ENCODE peak calls at places on chromosome 22, in eight cellular contexts. E is right lobe of liver, Q is BJ, N is cardiac muscle cell, V is Peyer's patch, S is tibial nerve, F is lung, M is body of pancreas. P is an unnamed sample. For H3K36me3, the result is how much of the 10 kb centered on the place peaks cover.

GRCh38 chr22:37196539-37197450 is 8.7 kb upstream of the C1QTNF6 start:
- DNase-seq in Q (peak), F (peak), M (peak), V (no peak), E (peak), N (peak), S (peak), P (no peak)

GRCh38 chr22:28799834-28800307 is 498 bp downstream of the XBP1 start:
- DNase-seq in E (peak), F (peak), S (peak), N (peak), V (peak), Q (peak), M (peak), P (no peak)

GRCh38 chr22:40446203-40446602 is 75.8 kb downstream of the SGSM3 start:
- DNase-seq in E (no peak), N (no peak), M (no peak), V (no peak), Q (no peak), S (no peak), F (no peak), P (no peak)

GRCh38 chr22:42908082-42908746 is 51.1 kb upstream of the ARFGAP3 start:
- DNase-seq in Q (no peak), S (no peak), N (no peak), V (no peak), E (no peak), M (no peak), F (no peak), P (no peak)

GRCh38 chr22:25357056-25357455 is 137.6 kb downstream of the CRYBB2 start:
- DNase-seq in Q (no peak), N (no peak), M (no peak), V (no peak), F (no peak), S (no peak), E (no peak), P (no peak)

GRCh38 chr22:43544282-43544673 is 132.5 kb downstream of the MPPED1 start:
- DNase-seq in N (no peak), F (no peak), E (peak), M (no peak), V (no peak), Q (no peak), S (no peak), P (no peak)

GRCh38 chr22:38415046-38415445 is 40.0 kb downstream of the KCNJ4 start:
- DNase-seq in F (no peak), Q (no peak), S (no peak), M (no peak), V (no peak), N (no peak), E (peak), P (no peak)

GRCh38 chr22:37898441-37899181 is 7.5 kb upstream of the MICALL1 start:
- DNase-seq in Q (no peak), F (peak), N (peak), M (peak), S (no peak), V (no peak), E (no peak), P (no peak)

GRCh38 chr22:43553451-43554258 is 141.8 kb downstream of the MPPED1 start:
- DNase-seq in Q (no peak), V (no peak), F (no peak), M (no peak), S (no peak), E (no peak), N (no peak), P (no peak)

GRCh38 chr22:37274380-37274862 is 7.9 kb upstream of the CYTH4 start:
- DNase-seq in S (peak), M (no peak), E (peak), F (no peak), V (peak), Q (no peak), N (no peak), P (no peak)

GRCh38 chr22:38924197-38924952 is 33.0 kb upstream of the APOBEC3A start:
- DNase-seq in E (no peak), F (peak), N (peak), M (peak), S (peak), Q (peak), V (no peak), P (no peak)

GRCh38 chr22:42553475-42554361 is at the start of gene SERHL2:
- DNase-seq in F (peak), V (peak), E (peak), Q (peak), N (peak), S (peak), M (peak), P (peak)

GRCh38 chr22:38098410-38099249 is 11.9 kb downstream of the BAIAP2L2 start:
- DNase-seq in N (peak), Q (peak), F (no peak), M (no peak), E (no peak), S (no peak), V (no peak), P (no peak)

GRCh38 chr22:35883028-35883620 is 145.5 kb downstream of the RBFOX2 start:
- DNase-seq in N (peak), V (no peak), E (no peak), S (no peak), Q (no peak), F (no peak), M (no peak), P (no peak)

GRCh38 chr22:28279888-28280287 is 360.8 kb upstream of the PITPNB start:
- DNase-seq in N (no peak), E (no peak), V (no peak), M (no peak), F (no peak), Q (peak), S (no peak), P (no peak)

GRCh38 chr22:48185656-48186055 is 1423.2 kb downstream of the TBC1D22A start:
- DNase-seq in V (no peak), N (no peak), M (no peak), Q (no peak), F (no peak), S (no peak), E (no peak), P (no peak)

GRCh38 chr22:17201285-17201945 is 17.8 kb downstream of the ADA2 start:
- DNase-seq in E (no peak), Q (no peak), V (no peak), N (peak), M (peak), F (no peak), S (no peak), P (peak)

GRCh38 chr22:35477911-35478582 is 62.6 kb upstream of the RASD2 start:
- DNase-seq in E (peak), F (no peak), S (peak), M (peak), V (no peak), N (peak), Q (peak), P (no peak)

GRCh38 chr22:47160141-47160541 is 397.7 kb downstream of the TBC1D22A start:
- DNase-seq in E (peak), S (no peak), N (no peak), M (no peak), Q (no peak), V (no peak), F (no peak), P (no peak)

GRCh38 chr22:29621761-29622526 is 18.5 kb downstream of the NF2 start:
- DNase-seq in S (no peak), V (no peak), M (no peak), Q (peak), F (no peak), E (no peak), N (peak), P (no peak)

GRCh38 chr22:42214625-42215415 is 55.6 kb downstream of the TCF20 start:
- DNase-seq in V (no peak), M (no peak), N (no peak), Q (no peak), E (no peak), F (no peak), S (no peak), P (no peak)

GRCh38 chr22:47515384-47516125 is 753.1 kb downstream of the TBC1D22A start:
- DNase-seq in Q (no peak), N (no peak), S (no peak), M (no peak), E (no peak), V (no peak), F (no peak), P (no peak)

GRCh38 chr22:25235547-25236290 is 16.3 kb downstream of the CRYBB2 start:
- DNase-seq in M (peak), Q (no peak), V (no peak), N (peak), E (peak), S (peak), F (peak), P (peak)

GRCh38 chr22:30502911-30503310 is 2.6 kb downstream of the SEC14L4 start:
- DNase-seq in N (no peak), Q (no peak), V (no peak), M (no peak), E (no peak), F (no peak), S (no peak), P (no peak)

GRCh38 chr22:42388130-42388797 is 43.9 kb downstream of the NFAM1 start:
- DNase-seq in N (peak), M (peak), F (no peak), V (no peak), S (no peak), Q (no peak), E (no peak), P (no peak)

GRCh38 chr22:43270949-43271348 is 72.2 kb downstream of the SCUBE1 start:
- DNase-seq in E (no peak), M (no peak), V (no peak), F (no peak), Q (no peak), N (no peak), S (no peak), P (no peak)

GRCh38 chr22:29310863-29311339 is 4.5 kb downstream of the GAS2L1 start:
- DNase-seq in V (peak), F (peak), N (peak), Q (peak), M (peak), E (peak), S (peak), P (no peak)

GRCh38 chr22:39947488-39948216 is 12.5 kb upstream of the TMA7B start:
- DNase-seq in S (no peak), E (no peak), N (no peak), V (no peak), F (peak), M (no peak), Q (no peak), P (no peak)

GRCh38 chr22:24442352-24442744 is 14.9 kb downstream of the ADORA2A start:
- DNase-seq in V (no peak), F (no peak), E (no peak), N (no peak), Q (no peak), M (no peak), S (no peak), P (no peak)

GRCh38 chr22:43042101-43042780 is 27.3 kb upstream of the PACSIN2 start:
- DNase-seq in N (no peak), Q (no peak), M (peak), F (no peak), S (no peak), E (no peak), V (no peak), P (no peak)

GRCh38 chr22:36536717-36537116 is 7.8 kb upstream of the EIF3D start:
- DNase-seq in M (no peak), F (no peak), V (no peak), S (no peak), E (no peak), N (no peak), Q (no peak), P (no peak)

GRCh38 chr22:43622886-43623285 is 189.2 kb downstream of the EFCAB6 start:
- DNase-seq in S (no peak), Q (no peak), N (no peak), V (no peak), E (no peak), M (no peak), F (no peak), P (no peak)

GRCh38 chr22:30294066-30294465 is 4.8 kb upstream of the CASTOR1 start:
- DNase-seq in N (no peak), S (no peak), E (no peak), F (no peak), V (no peak), Q (no peak), M (no peak), P (no peak)

GRCh38 chr22:44191036-44191454 is 10.3 kb downstream of the PARVG start:
- DNase-seq in V (peak), E (no peak), N (no peak), F (no peak), Q (no peak), S (no peak), M (no peak), P (no peak)

DNA sequence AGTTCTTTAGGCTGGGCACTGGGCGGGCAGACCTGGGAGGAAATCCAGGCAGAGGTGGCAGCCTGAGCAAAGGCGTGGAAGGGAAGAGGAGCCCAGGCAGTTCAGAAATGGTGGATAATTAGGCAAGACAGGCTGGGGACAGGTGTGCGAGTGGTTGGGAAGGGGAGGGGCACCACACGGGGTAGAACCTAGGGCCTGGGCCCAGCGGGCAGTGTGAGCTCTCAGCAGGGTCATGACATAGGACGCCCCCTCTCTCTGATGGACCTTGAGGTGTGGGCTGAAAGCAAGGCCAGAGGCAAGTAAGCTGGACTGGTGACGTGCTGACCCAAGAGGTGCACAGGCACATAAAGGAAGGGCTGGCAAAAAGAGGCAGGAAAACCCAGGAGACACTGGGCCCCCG is 6.8 kb downstream of the UFD1 start:
- DNase-seq in F (no peak), N (no peak), V (no peak), Q (no peak), S (no peak), E (no peak), M (no peak), P (no peak)
- H3K36me3 ChIP-seq in F (half or more), N (under half), V (under half), Q (under half), S (half or more), E (under half), M (under half), P (under half)

GRCh38 chr22:19139001-19139356 is 5.5 kb downstream of the ESS2 start:
- DNase-seq in M (no peak), V (no peak), N (no peak), E (no peak), Q (no peak), F (no peak), S (no peak), P (no peak)
- H3K36me3 ChIP-seq in M (under half), V (under half), N (under half), E (under half), Q (half or more), F (half or more), S (half or more), P (under half)

GRCh38 chr22:33385611-33386010 is 327.4 kb upstream of the SYN3 start:
- DNase-seq in N (no peak), S (no peak), M (no peak), V (no peak), Q (no peak), E (no peak), F (no peak), P (no peak)
- H3K36me3 ChIP-seq in N (under half), S (under half), M (under half), V (under half), Q (under half), E (under half), F (under half), P (under half)

GRCh38 chr22:26549902-26550497 is 37.7 kb upstream of the TFIP11 start:
- DNase-seq in N (peak), M (no peak), Q (no peak), F (no peak), E (no peak), V (no peak), S (no peak), P (no peak)

GRCh38 chr22:26553056-26553752 is 36.7 kb downstream of the TPST2 start:
- DNase-seq in S (no peak), E (no peak), F (no peak), V (no peak), Q (peak), N (peak), M (peak), P (no peak)

GRCh38 chr22:26550498-26551033 is 38.3 kb upstream of the TFIP11 start:
- DNase-seq in Q (peak), E (peak), M (peak), V (no peak), F (peak), N (peak), S (no peak), P (no peak)

GRCh38 chr22:26552466-26552865 is 37.5 kb downstream of the TPST2 start:
- DNase-seq in M (no peak), Q (no peak), V (no peak), F (no peak), S (no peak), N (peak), E (no peak), P (no peak)

DNA sequence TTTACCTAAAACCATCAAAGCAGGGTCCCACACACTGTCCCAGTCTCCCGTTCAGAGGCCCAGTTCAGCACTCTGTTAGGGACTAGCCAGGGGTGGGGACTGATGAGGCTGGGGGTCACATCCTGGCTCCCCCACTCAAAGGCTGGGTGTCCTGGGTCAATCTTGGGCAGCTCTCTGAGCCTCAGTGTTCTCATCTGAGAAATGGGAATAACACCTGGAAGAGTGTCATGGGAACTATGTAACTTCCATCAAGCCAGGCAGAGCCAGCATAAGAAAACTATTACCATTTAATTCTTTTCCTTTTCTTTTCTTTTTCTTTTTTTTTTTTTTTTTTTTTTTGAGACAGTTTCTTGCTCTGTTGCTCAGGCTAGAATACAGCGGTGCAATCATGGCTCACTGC is 38.4 kb downstream of the TPST2 start:
- DNase-seq in N (no peak), E (no peak), V (no peak), F (no peak), Q (no peak), M (no peak), S (no peak), P (no peak)
- H3K36me3 ChIP-seq in N (under half), E (under half), V (under half), F (under half), Q (under half), M (under half), S (under half), P (under half)

GRCh38 chr22:50611341-50612060 is 10.9 kb downstream of the MAPK8IP2 start:
- DNase-seq in Q (no peak), E (no peak), N (no peak), M (no peak), V (no peak), S (no peak), F (no peak), P (no peak)
- H3K36me3 ChIP-seq in Q (under half), E (under half), N (under half), M (under half), V (under half), S (under half), F (under half), P (under half)

DNA sequence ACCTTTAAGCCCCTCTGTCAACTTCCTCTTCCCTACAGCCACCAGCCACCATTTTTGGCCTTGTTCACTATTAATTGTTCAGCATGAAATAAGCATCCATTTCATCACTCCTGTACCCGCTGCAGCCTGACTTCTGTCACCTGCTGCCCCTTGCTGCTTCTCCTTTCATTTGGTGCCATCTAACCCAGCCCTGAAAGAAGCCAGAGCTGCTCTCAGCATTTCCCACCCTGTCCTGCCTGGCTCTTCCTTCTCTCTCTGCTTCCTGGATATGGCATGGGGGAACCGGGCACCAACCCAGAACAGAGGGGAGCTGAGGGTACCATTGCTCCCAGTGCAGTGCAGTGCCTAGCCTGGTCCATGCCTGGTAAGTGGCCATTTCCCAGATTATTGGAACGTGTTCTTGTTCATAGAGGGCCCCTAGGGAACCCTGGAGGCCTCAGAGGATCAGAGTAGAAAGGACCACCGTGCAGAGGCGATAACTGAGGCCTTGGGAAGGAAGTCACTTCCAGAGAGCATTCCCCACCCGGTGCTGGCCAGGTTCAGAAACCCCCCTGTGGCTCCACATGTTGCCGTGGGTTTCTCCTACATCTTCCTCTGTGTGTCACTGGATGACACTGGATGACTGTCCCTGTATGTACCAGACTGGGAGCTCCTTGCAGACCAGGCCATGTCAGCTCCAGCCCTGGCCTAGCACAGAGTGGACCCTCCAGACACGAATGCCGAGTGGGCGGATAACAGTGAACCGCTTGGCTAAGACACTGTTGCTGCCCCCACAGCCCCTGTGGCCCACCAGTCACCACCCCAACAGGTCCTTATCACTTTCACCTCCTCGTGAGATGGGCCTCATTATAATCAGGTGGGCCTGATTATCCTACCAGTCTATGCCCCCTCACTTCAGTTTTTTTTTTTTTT is 4.7 kb downstream of the YDJC start:
- DNase-seq in N (no peak), S (no peak), Q (no peak), V (no peak), M (no peak), E (no peak), F (no peak), P (no peak)
- H3K36me3 ChIP-seq in N (under half), S (under half), Q (under half), V (under half), M (under half), E (under half), F (under half), P (under half)

GRCh38 chr22:20112623-20113511 is 3.0 kb upstream of the RANBP1 start:
- DNase-seq in F (no peak), Q (no peak), S (no peak), N (no peak), V (no peak), E (peak), M (no peak), P (no peak)

GRCh38 chr22:20115691-20116375 is at the start of gene RANBP1:
- DNase-seq in Q (no peak), V (no peak), S (no peak), E (peak), N (no peak), F (no peak), M (no peak), P (no peak)

GRCh38 chr22:20114506-20115475 is 1.1 kb upstream of the RANBP1 start:
- DNase-seq in N (no peak), S (no peak), Q (no peak), M (no peak), V (no peak), F (no peak), E (peak), P (no peak)

GRCh38 chr22:20111689-20112622 is 3.9 kb upstream of the RANBP1 start:
- DNase-seq in F (no peak), N (no peak), V (no peak), S (no peak), E (peak), Q (no peak), M (no peak), P (no peak)

GRCh38 chr22:20113551-20114310 is 2.2 kb upstream of the RANBP1 start:
- DNase-seq in S (no peak), N (no peak), F (no peak), Q (no peak), E (peak), V (no peak), M (no peak), P (no peak)
- H3K36me3 ChIP-seq in S (half or more), N (under half), F (half or more), Q (under half), E (under half), V (under half), M (under half), P (under half)

P was measured in iPS DF 6.9.